ENCODE peak calls at places on chromosome 2, in eight cellular contexts. Z is NCI-H2029 treated with DMSO at 0.1 percent for 48 hours; X is WERI-Rb-1; J is fibroblast of mammary gland; M is activated T-cell treated with anti-CD3 and anti-CD28 coated beads, Interleukin-2, amount 50 U/mL, for 48 hours; H is fibroblast of the aortic adventitia; Q is AG08395; A is AG08396. T is an unnamed sample.

GRCh38 chr2:139963863-139964355 is 1183.7 kb upstream of the NXPH2 start:
- DNase-seq in H (no peak), J (no peak), A (no peak), Q (no peak), X (no peak), M (no peak), Z (no peak), T (no peak)

GRCh38 chr2:85619617-85620016 is 3.6 kb downstream of the USP39 start:
- DNase-seq in Z (no peak), H (no peak), J (no peak), M (no peak), X (no peak), A (no peak), Q (no peak), T (no peak)

GRCh38 chr2:143225931-143226330 is 96.7 kb downstream of the ARHGAP15 start:
- DNase-seq in Z (no peak), J (no peak), A (no peak), H (no peak), Q (no peak), X (no peak), M (no peak), T (no peak)

GRCh38 chr2:68404901-68405799 is 40.1 kb downstream of the PLEK start:
- DNase-seq in H (no peak), M (no peak), A (no peak), J (no peak), X (no peak), Q (no peak), Z (no peak), T (no peak)

GRCh38 chr2:230472619-230473018 is 56.6 kb downstream of the SP100 start:
- DNase-seq in X (no peak), H (peak), J (peak), A (peak), Z (no peak), Q (peak), M (peak), T (no peak)

GRCh38 chr2:7681852-7682461 is 764.7 kb downstream of the RNF144A start:
- DNase-seq in Q (no peak), Z (no peak), J (no peak), X (no peak), H (no peak), M (no peak), A (no peak), T (no peak)

GRCh38 chr2:158189526-158189925 is 87.8 kb downstream of the UPP2 start:
- DNase-seq in H (no peak), M (no peak), Z (peak), A (no peak), J (no peak), Q (no peak), X (no peak), T (no peak)

GRCh38 chr2:172472441-172473051 is 45.2 kb downstream of the ITGA6 start:
- DNase-seq in A (no peak), Q (no peak), J (no peak), X (no peak), H (no peak), M (no peak), Z (no peak), T (no peak)

GRCh38 chr2:239302808-239303557 is 97.8 kb downstream of the HDAC4 start:
- DNase-seq in X (no peak), H (no peak), M (no peak), A (no peak), Z (no peak), J (no peak), Q (no peak), T (no peak)

GRCh38 chr2:112634874-112635157 is 10.9 kb upstream of the SLC20A1 start:
- DNase-seq in A (no peak), Q (no peak), J (no peak), M (no peak), H (no peak), Z (no peak), X (no peak), T (no peak)

GRCh38 chr2:230975927-230976326 is 20.0 kb upstream of the SPATA3 start:
- DNase-seq in A (no peak), Z (no peak), M (no peak), J (no peak), Q (no peak), H (no peak), X (no peak), T (no peak)

GRCh38 chr2:43067254-43068052 is 159.0 kb downstream of the ZFP36L2 start:
- DNase-seq in Z (no peak), X (no peak), H (no peak), J (no peak), A (no peak), Q (no peak), M (no peak), T (no peak)

GRCh38 chr2:169452080-169452479 is 27.2 kb upstream of the BBS5 start:
- DNase-seq in X (peak), M (no peak), A (peak), Z (peak), J (peak), H (peak), Q (peak), T (peak)

GRCh38 chr2:67561411-67561965 is 164.4 kb downstream of the ETAA1 start:
- DNase-seq in Z (peak), J (peak), H (peak), A (peak), Q (no peak), X (no peak), M (no peak), T (no peak)

GRCh38 chr2:205665791-205666190 is 16.5 kb upstream of the NRP2 start:
- DNase-seq in X (no peak), J (no peak), H (no peak), Z (no peak), M (no peak), Q (no peak), A (no peak), T (no peak)

GRCh38 chr2:108847000-108847399 is 60.4 kb downstream of the CCDC138 start:
- DNase-seq in A (no peak), H (no peak), J (no peak), X (no peak), Q (no peak), Z (no peak), M (no peak), T (no peak)

GRCh38 chr2:48851161-48851560 is 95.6 kb upstream of the LHCGR start:
- DNase-seq in Q (no peak), X (no peak), M (no peak), H (no peak), J (peak), A (no peak), Z (no peak), T (no peak)

GRCh38 chr2:42902939-42903709 is 110.7 kb upstream of the HAAO start:
- DNase-seq in J (peak), M (no peak), A (no peak), H (no peak), Q (peak), Z (no peak), X (no peak), T (no peak)

GRCh38 chr2:1986598-1986997 is 242.3 kb upstream of the PXDN start:
- DNase-seq in A (no peak), H (no peak), X (no peak), J (no peak), Z (no peak), Q (no peak), M (no peak), T (no peak)

GRCh38 chr2:173298536-173299097 is 56.1 kb upstream of the CDCA7 start:
- DNase-seq in A (no peak), H (no peak), X (no peak), Q (no peak), M (no peak), J (peak), Z (no peak), T (no peak)

GRCh38 chr2:185891403-185891802 is 152.8 kb downstream of the FSIP2 start:
- DNase-seq in Z (no peak), Q (no peak), X (no peak), H (no peak), M (no peak), A (no peak), J (no peak), T (no peak)

GRCh38 chr2:40096360-40096759 is 317.3 kb upstream of the THUMPD2 start:
- DNase-seq in X (no peak), Z (peak), H (peak), M (no peak), Q (no peak), J (peak), A (no peak), T (no peak)

GRCh38 chr2:138421971-138422335 is 79.6 kb upstream of the SPOPL start:
- DNase-seq in Z (peak), H (peak), M (no peak), Q (peak), J (peak), X (no peak), A (peak), T (no peak)

GRCh38 chr2:234955091-234955511 is 3.3 kb downstream of the SH3BP4 start:
- DNase-seq in Z (no peak), A (no peak), M (no peak), H (no peak), X (no peak), Q (no peak), J (no peak), T (no peak)

GRCh38 chr2:48543895-48544294 is 13.9 kb downstream of the STON1 start:
- DNase-seq in M (no peak), Q (no peak), X (no peak), Z (no peak), H (peak), A (no peak), J (no peak), T (no peak)

GRCh38 chr2:239598011-239598731 is 197.4 kb upstream of the HDAC4 start:
- DNase-seq in Z (no peak), X (no peak), Q (no peak), H (no peak), A (no peak), J (no peak), M (no peak), T (no peak)

GRCh38 chr2:143815082-143815481 is 685.9 kb downstream of the ARHGAP15 start:
- DNase-seq in M (no peak), X (no peak), Z (no peak), H (no peak), A (no peak), Q (no peak), J (no peak), T (no peak)

GRCh38 chr2:134301099-134301970 is 47.5 kb downstream of the MGAT5 start:
- DNase-seq in J (peak), Z (no peak), X (no peak), Q (peak), M (no peak), A (no peak), H (peak), T (no peak)

T was measured in neuronal stem cell.